ENCODE peak calls at places on chromosomes 3 and 15, in nine cellular contexts. W is A549, I is H1, Z is adrenal gland, F is OCI-LY7, M is neural progenitor cell, A is esophagus muscularis mucosa, T is Panc1, P is cardiac muscle cell. B is an unnamed sample. For H3K4me1, the result is how much of the 10 kb centered on the place peaks cover.

GRCh38 chr15:98955331-98955730 is 52.3 kb downstream of the PGPEP1L start:
- DNase-seq in P (no peak), A (no peak), I (no peak), W (no peak), F (no peak), Z (no peak), T (no peak), M (no peak), B (peak)

GRCh38 chr3:115251509-115251908 is 104.4 kb upstream of the ZBTB20 start:
- DNase-seq in F (no peak), T (no peak), M (no peak), W (no peak), P (no peak), Z (no peak), I (no peak), A (no peak), B (no peak)

GRCh38 chr3:113238503-113238902 is 27.1 kb downstream of the BOC start:
- DNase-seq in I (no peak), M (no peak), F (no peak), P (no peak), Z (no peak), W (no peak), A (no peak), T (no peak), B (no peak)

GRCh38 chr3:11651477-11651876 is 7.8 kb upstream of the VGLL4 start:
- DNase-seq in M (no peak), I (no peak), Z (no peak), P (no peak), A (no peak), W (no peak), T (no peak), F (no peak), B (no peak)

GRCh38 chr3:51938780-51939425 is 2.8 kb downstream of the RRP9 start:
- DNase-seq in A (no peak), W (no peak), T (no peak), P (no peak), M (no peak), F (no peak), Z (peak), I (no peak), B (no peak)

GRCh38 chr3:64264491-64265109 is 39.3 kb upstream of the PRICKLE2 start:
- DNase-seq in W (peak), I (no peak), A (no peak), P (no peak), Z (no peak), M (no peak), T (no peak), F (no peak), B (no peak)

GRCh38 chr3:151169700-151170224 is 33.3 kb downstream of the GPR171 start:
- DNase-seq in P (no peak), A (no peak), M (no peak), F (no peak), I (no peak), T (no peak), Z (peak), W (no peak), B (peak)

GRCh38 chr15:35533130-35534110 is 12.5 kb downstream of the DPH6 start:
- DNase-seq in A (no peak), F (no peak), P (no peak), T (no peak), I (no peak), M (no peak), Z (no peak), W (no peak), B (no peak)

GRCh38 chr3:54988302-54989022 is 60.6 kb upstream of the LRTM1 start:
- DNase-seq in W (no peak), I (no peak), Z (peak), T (no peak), P (peak), M (no peak), A (no peak), F (no peak), B (peak)

GRCh38 chr15:61997786-61998185 is 62.5 kb downstream of the VPS13C start:
- DNase-seq in F (no peak), I (no peak), A (no peak), P (no peak), T (no peak), Z (no peak), M (no peak), W (no peak), B (no peak)

GRCh38 chr3:189324538-189325138 is 152.9 kb downstream of the TPRG1 start:
- DNase-seq in T (peak), F (peak), P (no peak), Z (no peak), M (no peak), I (no peak), W (peak), A (no peak), B (peak)

GRCh38 chr3:55524565-55525244 is 37.6 kb upstream of the WNT5A start:
- DNase-seq in P (no peak), F (no peak), T (no peak), A (no peak), I (no peak), Z (no peak), W (no peak), M (no peak), B (no peak)

GRCh38 chr3:192080336-192080735 is 619.4 kb downstream of the PYDC2 start:
- DNase-seq in T (no peak), F (no peak), A (no peak), P (no peak), I (no peak), M (no peak), Z (no peak), W (no peak), B (no peak)

GRCh38 chr3:117903226-117903625 is 1131.4 kb downstream of the IGSF11 start:
- DNase-seq in M (no peak), Z (no peak), P (no peak), A (no peak), T (no peak), I (no peak), W (no peak), F (no peak), B (no peak)

GRCh38 chr15:94670436-94671034 is 439.2 kb downstream of the MCTP2 start:
- DNase-seq in A (no peak), I (no peak), P (peak), T (peak), F (peak), Z (no peak), W (peak), M (peak), B (no peak)

GRCh38 chr15:67836477-67836876 is 3.4 kb downstream of the RNU6-1 start:
- DNase-seq in A (no peak), W (peak), I (no peak), M (peak), F (peak), Z (peak), P (peak), T (no peak), B (peak)

GRCh38 chr3:113169876-113170452 is 41.4 kb upstream of the BOC start:
- DNase-seq in Z (no peak), T (no peak), W (no peak), A (peak), M (peak), I (no peak), F (no peak), P (no peak), B (peak)

GRCh38 chr15:88805031-88805780 is 2.0 kb downstream of the ACAN start:
- DNase-seq in I (no peak), F (peak), W (no peak), T (no peak), M (no peak), P (no peak), A (no peak), Z (no peak), B (no peak)

GRCh38 chr15:100769975-100770340 is 109.7 kb upstream of the ALDH1A3 start:
- DNase-seq in F (no peak), T (no peak), I (no peak), W (no peak), A (no peak), Z (no peak), M (no peak), P (no peak), B (no peak)

GRCh38 chr15:100768501-100768931 is 111.1 kb upstream of the ALDH1A3 start:
- DNase-seq in A (peak), F (no peak), M (no peak), W (no peak), I (no peak), T (no peak), P (no peak), Z (no peak), B (no peak)

GRCh38 chr15:100767002-100767825 is 112.4 kb upstream of the ALDH1A3 start:
- DNase-seq in T (no peak), I (no peak), F (no peak), W (no peak), P (no peak), M (no peak), Z (no peak), A (no peak), B (no peak)

GRCh38 chr15:100770781-100771584 is 108.6 kb upstream of the ALDH1A3 start:
- DNase-seq in Z (no peak), A (peak), T (no peak), W (no peak), I (no peak), M (no peak), F (no peak), P (no peak), B (no peak)

DNA sequence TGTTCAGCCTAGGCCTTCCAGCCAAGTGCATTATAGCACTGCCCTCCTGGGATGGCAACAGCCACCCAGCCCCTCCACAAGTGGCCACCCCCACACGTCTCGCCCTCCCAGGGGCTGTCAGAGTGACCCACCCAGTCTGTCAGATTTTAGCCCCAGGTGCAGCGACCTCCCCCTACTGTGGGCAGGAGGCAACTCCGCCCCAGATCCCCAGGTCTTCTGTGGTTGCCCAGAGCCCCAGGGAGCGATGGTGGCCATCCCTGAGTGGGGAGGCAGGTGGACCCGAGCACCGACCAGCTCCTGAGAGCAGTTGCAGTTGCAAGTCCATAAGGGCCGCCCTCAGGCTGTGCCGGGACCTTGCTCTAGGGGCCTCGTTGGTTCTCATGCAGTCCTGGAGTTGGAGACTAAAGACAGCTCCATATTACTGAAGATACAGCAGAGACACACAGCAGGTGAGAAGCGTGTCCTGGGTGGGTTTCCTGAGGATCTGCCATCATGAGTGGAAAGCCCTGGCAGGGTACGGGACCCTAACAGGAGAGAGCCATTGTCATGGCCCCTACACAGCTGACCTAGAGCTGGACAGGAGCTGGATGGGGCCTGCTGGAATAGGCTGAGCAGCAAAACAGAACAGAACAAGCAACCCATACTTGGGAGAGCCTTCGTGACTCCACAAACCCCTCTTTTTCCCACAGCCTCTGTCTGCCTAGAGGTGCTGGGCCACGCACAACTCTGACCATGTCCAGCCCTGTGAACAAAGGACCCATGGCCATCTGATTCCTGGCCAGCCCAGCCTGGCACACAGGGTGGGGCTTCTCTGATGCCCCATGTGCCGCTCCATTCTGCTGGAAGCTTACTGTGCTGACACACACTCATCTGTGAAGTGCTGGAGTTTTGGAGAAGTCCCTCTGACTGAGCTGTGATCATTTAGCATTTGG is 110.3 kb upstream of the ALDH1A3 start:
- DNase-seq in T (no peak), F (no peak), M (no peak), W (no peak), Z (no peak), I (no peak), A (peak), P (no peak), B (no peak)
- H3K4me1 ChIP-seq in T (under half), F (under half), M (under half), W (under half), Z (under half), I (under half), A (under half), P (under half), B (under half)

GRCh38 chr15:66129561-66129960 is 124.0 kb downstream of the MEGF11 start:
- DNase-seq in Z (no peak), M (no peak), F (no peak), W (no peak), P (no peak), A (no peak), T (no peak), I (no peak), B (no peak)
- H3K4me3 ChIP-seq in Z (no peak), M (no peak), F (no peak), W (no peak), P (no peak), A (no peak), T (no peak), I (no peak), B (no peak)

GRCh38 chr3:129016725-129017530 is 15.8 kb downstream of the EFCC1 start:
- DNase-seq in P (no peak), W (no peak), F (peak), I (no peak), T (no peak), M (no peak), A (no peak), Z (peak), B (no peak)
- H3K4me1 ChIP-seq in P (under half), W (under half), F (under half), I (under half), T (under half), M (under half), A (half or more), Z (under half), B (under half)

DNA sequence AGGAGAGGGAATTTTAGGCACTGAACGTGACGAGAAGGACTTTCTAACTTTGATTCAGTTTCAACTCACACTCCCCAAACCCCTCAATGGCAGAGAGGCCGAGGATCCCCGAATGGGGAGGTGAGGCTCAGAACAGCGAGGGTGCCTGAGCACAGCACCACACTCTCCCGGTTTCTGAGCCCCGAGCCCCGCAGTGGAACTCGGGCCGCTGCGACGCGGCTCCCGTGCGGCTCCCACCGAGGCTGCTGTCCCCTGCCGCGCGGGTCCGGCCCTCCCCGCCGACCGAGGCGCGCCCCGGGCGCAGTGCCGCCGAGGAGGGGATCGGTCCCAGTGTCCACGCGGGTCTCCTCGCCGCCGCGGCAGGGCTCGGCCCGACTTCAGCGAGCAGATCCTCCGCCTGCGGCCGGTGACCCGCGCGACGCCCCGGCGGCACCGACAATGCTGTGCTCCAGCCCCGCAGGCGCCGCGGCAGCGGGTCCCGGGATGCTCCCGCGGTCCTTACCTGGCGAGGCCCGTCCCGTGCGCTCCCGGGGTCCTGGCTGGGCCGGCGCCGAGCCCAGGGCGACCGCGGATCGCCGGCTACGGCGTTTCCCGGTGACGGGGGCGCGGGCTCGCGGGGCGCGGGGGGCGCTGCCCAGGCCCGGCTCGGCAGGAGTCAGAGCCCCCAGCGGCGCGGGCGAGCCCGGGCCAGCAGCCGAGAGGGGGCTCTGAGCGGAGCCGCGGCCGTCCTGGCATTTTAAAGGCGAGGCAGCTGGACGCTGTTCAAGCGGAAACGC is at the start of gene CTXND1:
- DNase-seq in F (no peak), T (no peak), M (peak), Z (no peak), A (no peak), W (no peak), P (peak), I (no peak), B (no peak)
- H3K4me3 ChIP-seq in F (no peak), T (peak), M (peak), Z (no peak), A (peak), W (peak), P (peak), I (peak), B (peak)

DNA sequence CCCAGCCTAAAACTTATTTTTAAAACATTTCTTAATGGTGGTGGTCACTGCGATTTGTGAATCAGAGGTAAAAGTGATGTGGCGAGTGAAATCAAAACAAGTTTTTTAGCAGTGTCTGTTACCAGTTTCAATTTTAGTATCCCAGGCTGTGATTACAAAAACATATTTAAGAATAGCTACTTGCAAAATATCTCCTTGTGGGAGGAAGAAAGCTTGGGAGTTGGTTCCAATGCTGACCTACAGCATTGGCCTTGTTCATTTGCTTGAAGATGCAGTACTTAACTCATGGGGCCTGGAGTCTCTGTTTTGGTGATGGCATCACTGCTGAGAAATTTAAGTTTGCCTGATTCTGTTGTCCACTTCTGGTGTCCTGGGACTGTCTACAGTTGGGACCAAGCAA is 4.5 kb downstream of the RAB7A start:
- DNase-seq in M (no peak), W (no peak), P (no peak), T (no peak), I (no peak), A (no peak), Z (no peak), F (no peak), B (no peak)
- H3K4me1 ChIP-seq in M (under half), W (under half), P (under half), T (under half), I (under half), A (half or more), Z (half or more), F (under half), B (under half)

GRCh38 chr3:127697531-127698240 is 24.9 kb downstream of the ABTB1 start:
- DNase-seq in A (peak), I (no peak), M (peak), Z (peak), F (peak), P (peak), W (peak), T (no peak), B (peak)
- H3K4me3 ChIP-seq in A (peak), I (no peak), M (no peak), Z (no peak), F (no peak), P (no peak), W (no peak), T (no peak), B (peak)

GRCh38 chr3:195909645-195910498 is 1.5 kb upstream of the TNK2 start:
- DNase-seq in W (peak), T (no peak), A (no peak), M (peak), Z (peak), I (no peak), P (peak), F (peak), B (peak)
- H3K4me1 ChIP-seq in W (under half), T (half or more), A (half or more), M (under half), Z (under half), I (under half), P (under half), F (under half), B (under half)

DNA sequence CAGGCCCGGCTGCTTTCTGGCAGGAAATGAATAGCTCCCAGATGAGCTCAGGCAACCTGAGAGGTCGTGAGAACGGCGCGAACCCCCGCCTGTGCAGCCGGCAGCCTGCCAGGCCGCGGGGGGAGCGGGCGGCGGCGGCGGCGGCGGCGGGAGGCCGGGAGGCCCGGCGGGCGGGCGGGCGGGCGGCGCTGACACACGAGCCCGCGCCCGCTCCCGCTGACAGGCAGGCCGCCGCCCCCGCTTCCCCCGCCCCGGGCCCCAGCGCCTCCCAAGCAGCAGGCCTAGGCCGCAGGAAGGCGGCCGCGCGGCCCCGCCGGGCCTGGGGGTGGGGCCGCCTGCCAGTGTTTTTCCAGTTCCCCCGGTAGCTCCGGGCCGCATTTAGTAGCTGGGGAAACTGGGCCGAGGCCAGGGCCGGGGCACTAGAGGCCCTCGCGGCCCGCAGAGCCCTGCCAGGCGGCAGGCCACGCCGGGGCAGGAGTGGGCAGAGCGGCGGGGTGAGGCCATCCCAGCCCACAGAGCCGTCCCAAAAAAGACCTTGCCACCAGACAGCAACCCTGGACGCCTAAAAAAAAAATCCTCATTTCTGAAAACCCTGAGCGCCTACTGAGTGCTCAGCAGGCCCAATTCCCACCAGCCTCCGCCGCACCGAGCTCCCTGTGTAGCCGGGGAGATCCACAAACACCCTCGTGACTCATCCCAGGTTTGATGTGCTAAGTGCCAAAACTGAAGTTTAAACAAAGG is 5.6 kb downstream of the HES1 start:
- DNase-seq in T (no peak), A (peak), I (no peak), Z (peak), F (peak), M (peak), P (peak), W (peak), B (peak)
- H3K4me3 ChIP-seq in T (peak), A (peak), I (no peak), Z (no peak), F (peak), M (peak), P (no peak), W (peak), B (peak)

DNA sequence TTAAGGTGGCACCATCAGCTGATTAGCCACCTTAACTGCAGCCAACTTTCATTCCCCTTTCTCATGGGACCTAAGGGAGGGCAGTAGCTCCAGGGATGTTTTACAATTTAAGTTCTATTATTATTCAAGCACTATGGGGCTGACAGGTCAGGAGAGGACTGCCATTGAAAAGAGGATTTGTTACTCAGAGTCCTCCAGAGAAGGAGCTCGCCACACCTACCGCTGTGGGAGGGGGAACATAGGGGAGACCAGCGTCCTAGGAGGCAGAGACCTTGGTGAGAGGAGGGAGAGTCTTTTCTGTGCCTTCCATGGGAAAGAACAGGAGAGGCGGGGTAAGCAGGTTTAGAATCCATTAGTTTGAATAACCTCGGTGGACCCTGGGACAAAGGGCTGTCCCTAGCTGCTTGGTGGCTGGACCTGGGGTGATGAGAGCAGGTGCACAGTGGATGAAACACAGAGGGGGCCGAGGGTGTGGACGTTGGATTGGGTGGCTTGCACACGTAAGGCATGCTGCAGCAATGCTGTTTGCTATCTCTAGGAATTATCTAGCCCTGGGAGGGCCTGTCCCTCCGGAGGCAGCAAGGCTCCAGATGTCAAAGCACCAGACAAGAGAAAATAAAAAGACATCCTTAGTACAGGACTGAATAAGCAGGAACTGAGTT is 14.2 kb downstream of the ATP10A start:
- DNase-seq in P (no peak), F (no peak), A (no peak), M (peak), W (no peak), T (no peak), Z (no peak), I (no peak), B (no peak)
- H3K4me1 ChIP-seq in P (under half), F (half or more), A (half or more), M (under half), W (half or more), T (under half), Z (under half), I (under half), B (under half)